ENCODE peak calls at places on chromosomes 4 and X, in six cellular contexts. I is GM12891, C is HCT116, Y is SK-N-SH, H is upper lobe of left lung, T is spleen. R is an unnamed sample.

GRCh38 chr4:16914208-16914607 is 15.8 kb upstream of the LDB2 start:
- DNase-seq in T (no peak), I (no peak), H (no peak), C (no peak), Y (peak), R (no peak)

GRCh38 chr4:15232725-15233597 is 194.9 kb upstream of the C1QTNF7 start:
- DNase-seq in T (no peak), Y (no peak), H (no peak), C (no peak), I (no peak), R (no peak)

GRCh38 chr4:73676136-73676535 is 55.9 kb upstream of the RASSF6 start:
- DNase-seq in I (no peak), Y (no peak), H (no peak), C (no peak), T (no peak), R (no peak)

GRCh38 chr4:98555798-98556445 is 102.5 kb downstream of the TSPAN5 start:
- DNase-seq in Y (no peak), C (no peak), I (no peak), T (no peak), H (no peak), R (no peak)

GRCh38 chr4:107036602-107037151 is 564 bp upstream of the DKK2 start:
- DNase-seq in T (no peak), H (no peak), C (no peak), Y (peak), I (no peak), R (no peak)

GRCh38 chr4:180028682-180029081 is 2214.5 kb upstream of the TENM3 start:
- DNase-seq in Y (peak), H (no peak), I (no peak), T (peak), C (peak), R (no peak)

GRCh38 chrX:143994206-143994605 is 110.3 kb downstream of the UBE2NL start:
- DNase-seq in I (no peak), C (no peak), Y (no peak), H (no peak), T (no peak), R (no peak)

GRCh38 chr4:100848865-100849264 is 331.0 kb upstream of the EMCN start:
- DNase-seq in C (peak), T (no peak), Y (no peak), I (no peak), H (no peak), R (no peak)

GRCh38 chr4:137124278-137124932 is 407.9 kb downstream of the PCDH18 start:
- DNase-seq in H (no peak), C (peak), Y (peak), T (no peak), I (no peak), R (no peak)

GRCh38 chrX:2220296-2220695 is 280.5 kb downstream of the DHRSX start:
- DNase-seq in C (no peak), I (no peak), T (no peak), Y (no peak), H (no peak), R (no peak)
- TF ChIP-seq POLR2AphosphoS5 in C (no peak), I (no peak), T (no peak), Y (no peak), H (no peak), R (no peak)

DNA sequence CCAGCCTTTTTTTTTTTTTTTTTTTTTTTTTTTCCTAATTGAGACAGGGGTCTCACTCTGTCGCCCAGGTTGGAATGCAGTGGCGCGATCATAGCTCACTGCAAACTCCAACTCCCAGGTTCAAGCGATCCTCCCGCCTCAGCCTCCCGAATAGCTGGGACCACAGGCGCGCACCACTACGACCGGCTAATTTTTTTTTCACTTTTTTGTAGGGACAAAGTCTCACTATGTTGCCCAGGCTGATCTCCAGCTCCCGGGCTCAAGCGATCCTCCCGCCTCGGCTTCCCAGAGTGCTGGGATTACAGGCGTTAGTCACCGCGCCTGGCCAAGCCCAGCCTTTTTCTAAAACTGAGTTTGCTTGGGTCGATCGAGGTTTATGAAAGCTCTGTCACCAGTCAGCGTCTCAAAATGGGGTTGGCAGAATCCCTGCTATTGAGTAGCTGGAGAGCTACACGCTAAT is 1.3 kb upstream of the OTUD5 start:
- DNase-seq in I (no peak), C (no peak), Y (no peak), H (no peak), T (peak), R (no peak)
- TF ChIP-seq POLR2AphosphoS5 in I (no peak), C (no peak), Y (no peak), H (no peak), T (no peak), R (no peak)

GRCh38 chr4:6775746-6776145 is 6.8 kb upstream of the KIAA0232 start:
- DNase-seq in C (no peak), H (peak), Y (no peak), T (no peak), I (no peak), R (no peak)
- TF ChIP-seq POLR2AphosphoS5 in C (no peak), H (no peak), Y (no peak), T (no peak), I (no peak), R (no peak)

DNA sequence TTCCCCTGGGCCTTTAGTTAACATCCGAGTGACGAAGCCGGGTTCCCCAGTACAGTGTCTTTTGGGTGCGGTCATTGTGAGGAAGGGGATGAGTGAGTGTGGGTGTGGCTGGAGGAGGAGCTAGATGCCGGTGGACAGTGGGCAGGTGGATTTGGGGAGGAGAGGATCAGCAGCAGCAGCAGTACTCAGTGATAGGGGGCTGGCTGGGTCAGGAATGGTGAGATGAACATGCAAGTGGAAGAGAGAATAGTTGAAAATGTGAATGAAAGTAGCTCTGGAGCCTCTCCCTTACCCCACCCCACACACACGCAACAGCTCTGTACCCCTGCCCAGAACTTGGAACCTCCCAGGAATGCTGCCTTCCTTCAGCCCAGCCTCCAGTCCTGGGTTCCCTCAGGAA is 4.5 kb downstream of the TSR2 start:
- DNase-seq in T (peak), H (no peak), C (no peak), I (no peak), Y (no peak), R (no peak)
- TF ChIP-seq POLR2AphosphoS5 in T (no peak), H (no peak), C (no peak), I (no peak), Y (no peak), R (no peak)

GRCh38 chr4:2604614-2605013 is 68.2 kb downstream of the FAM193A start:
- DNase-seq in C (no peak), I (no peak), T (no peak), H (no peak), Y (no peak), R (no peak)
- TF ChIP-seq POLR2AphosphoS5 in C (no peak), I (no peak), T (no peak), H (no peak), Y (no peak), R (no peak)